ENCODE peak calls at places on chromosomes 7 and 10, in eight cellular contexts. J, M, D, F, H, I, P and T are unnamed samples.

GRCh38 chr10:16626697-16627096 is 105.0 kb upstream of the C1QL3 start:
- DNase-seq in J (no peak), M (no peak), D (no peak), F (no peak), H (no peak), I (no peak), P (no peak), T (no peak)

GRCh38 chr7:40516376-40516775 is 381.6 kb downstream of the SUGCT start:
- DNase-seq in J (no peak), M (peak; percentile 19), D (no peak), F (no peak), H (peak; percentile 31), I (no peak), P (no peak), T (no peak)

GRCh38 chr7:35784332-35784731 is 16.5 kb upstream of the SEPTIN7 start:
- DNase-seq in J (no peak), M (no peak), D (no peak), F (no peak), H (no peak), I (no peak), P (no peak), T (no peak)

GRCh38 chr7:29145553-29146081 is 720 bp downstream of the CPVL start:
- DNase-seq in J (no peak), M (no peak), D (no peak), F (no peak), H (no peak), I (no peak), P (no peak), T (no peak)

GRCh38 chr10:82084496-82084895 is 209.5 kb downstream of the NRG3 start:
- DNase-seq in J (no peak), M (no peak), D (no peak), F (no peak), H (no peak), I (no peak), P (no peak), T (no peak)

GRCh38 chr7:18445483-18445882 is 50.1 kb upstream of the HDAC9 start:
- DNase-seq in J (no peak), M (no peak), D (no peak), F (no peak), H (no peak), I (no peak), P (no peak), T (no peak)

GRCh38 chr10:23284674-23285335 is 59.8 kb downstream of the C10orf67 start:
- DNase-seq in J (no peak), M (no peak), D (no peak), F (no peak), H (no peak), I (no peak), P (no peak), T (no peak)

GRCh38 chr7:107891619-107892366 is 810 bp downstream of the DLD start:
- DNase-seq in J (no peak), M (no peak), D (no peak), F (no peak), H (peak; percentile 47), I (no peak), P (peak; percentile 11), T (no peak)

GRCh38 chr7:88278881-88279280 is 27.8 kb downstream of the STEAP4 start:
- DNase-seq in J (no peak), M (peak; percentile 20), D (no peak), F (no peak), H (no peak), I (no peak), P (no peak), T (no peak)

GRCh38 chr7:157397751-157398691 is 61.2 kb downstream of the DNAJB6 start:
- DNase-seq in J (peak; percentile 46), M (peak; percentile 20), D (peak; percentile 68), F (no peak), H (peak; percentile 85), I (no peak), P (no peak), T (no peak)

GRCh38 chr7:79683916-79684315 is 230.4 kb upstream of the MAGI2 start:
- DNase-seq in J (no peak), M (no peak), D (no peak), F (no peak), H (no peak), I (no peak), P (no peak), T (no peak)

GRCh38 chr7:135979674-135980660 is 2.8 kb upstream of the MTPN start:
- DNase-seq in J (no peak), M (peak; percentile 75), D (no peak), F (no peak), H (peak; percentile 61), I (no peak), P (no peak), T (no peak)